ENCODE peak calls at places on chromosomes 4 and X, in seven cellular contexts. Z, B, Q, Y, V, U and H are unnamed samples.

GRCh38 chrX:3678287-3678686 is 35.2 kb downstream of the PRKX start:
- DNase-seq in Q (no peak), Z (no peak), B (no peak), U (no peak), Y (no peak), V (no peak), H (no peak)

GRCh38 chr4:8726344-8726851 is 133.8 kb downstream of the CPZ start:
- DNase-seq in Q (no peak), Z (no peak), V (no peak), B (no peak), U (no peak), Y (no peak), H (no peak)

GRCh38 chr4:76748649-76749048 is 149.3 kb downstream of the SOWAHB start:
- DNase-seq in Y (no peak), Q (peak; percentile 71), V (peak; percentile 13), B (no peak), Z (peak; percentile 32), U (no peak), H (peak; percentile 68)

GRCh38 chr4:153735901-153736461 is 23.8 kb downstream of the RNF175 start:
- DNase-seq in Q (no peak), V (no peak), Z (no peak), B (no peak), Y (no peak), U (no peak), H (no peak)

GRCh38 chr4:146401274-146401673 is 120.5 kb downstream of the SLC10A7 start:
- DNase-seq in Z (no peak), U (no peak), Q (no peak), B (no peak), V (no peak), Y (no peak), H (no peak)

GRCh38 chr4:39682133-39682532 is 15.8 kb upstream of the UBE2K start:
- DNase-seq in Q (peak; percentile 68), V (no peak), Z (no peak), U (no peak), B (no peak), Y (no peak), H (no peak)

GRCh38 chr4:24642941-24643628 is 58.7 kb upstream of the DHX15 start:
- DNase-seq in Q (no peak), U (no peak), Z (peak; percentile 89), B (no peak), V (peak; percentile 97), Y (peak; percentile 31), H (peak; percentile 17)

GRCh38 chrX:135512508-135513139 is 7.8 kb upstream of the INTS6L start:
- DNase-seq in B (no peak), Y (no peak), Z (no peak), V (no peak), Q (no peak), U (no peak), H (no peak)

GRCh38 chrX:34810364-34810763 is 132.2 kb upstream of the FAM47B start:
- DNase-seq in B (no peak), Q (no peak), U (no peak), V (peak; percentile 45), Z (peak; percentile 34), Y (no peak), H (no peak)

GRCh38 chrX:46792826-46793195 is 33.9 kb upstream of the SLC9A7 start:
- DNase-seq in B (no peak), Y (no peak), Z (no peak), Q (no peak), U (no peak), V (no peak), H (no peak)

GRCh38 chr4:42519803-42520417 is 122.6 kb downstream of the SHISA3 start:
- DNase-seq in Z (peak; percentile 37), U (peak; percentile 7), V (peak; percentile 19), B (peak; percentile 16), Q (peak; percentile 77), Y (peak; percentile 2), H (peak; percentile 67)

GRCh38 chrX:32929040-32929439 is 282.3 kb downstream of the DMD start:
- DNase-seq in Y (no peak), Z (no peak), U (no peak), B (no peak), Q (no peak), V (no peak), H (no peak)

GRCh38 chrX:129678176-129678880 is 23.6 kb upstream of the APLN start:
- DNase-seq in Z (peak; percentile 43), V (no peak), Q (no peak), B (no peak), U (no peak), Y (no peak), H (no peak)

GRCh38 chr4:55277011-55277410 is 69.0 kb upstream of the SRD5A3 start:
- DNase-seq in Z (no peak), Q (no peak), U (no peak), B (no peak), V (no peak), Y (no peak), H (no peak)

GRCh38 chr4:1503583-1504471 is 97.6 kb upstream of the NKX1-1 start:
- DNase-seq in V (no peak), U (no peak), Y (no peak), B (no peak), Z (no peak), Q (no peak), H (no peak)

GRCh38 chr4:155966171-155966570 is 12.5 kb upstream of the CTSO start:
- DNase-seq in Y (no peak), Z (no peak), U (no peak), V (no peak), Q (no peak), B (no peak), H (peak; percentile 46)

GRCh38 chrX:46294234-46294633 is 251.0 kb downstream of the ZNF674 start:
- DNase-seq in Z (peak; percentile 66), B (no peak), U (no peak), Q (no peak), Y (peak; percentile 52), V (peak; percentile 22), H (no peak)

GRCh38 chrX:65532016-65532415 is 2.6 kb downstream of the LAS1L start:
- DNase-seq in Z (no peak), U (no peak), Q (no peak), V (peak; percentile 4), Y (no peak), B (no peak), H (no peak)

GRCh38 chr4:3263053-3263958 is 14.3 kb downstream of the MSANTD1 start:
- DNase-seq in U (no peak), Z (no peak), Q (no peak), B (no peak), V (no peak), Y (no peak), H (no peak)

GRCh38 chr4:78691333-78691732 is 84.8 kb upstream of the BMP2K start:
- DNase-seq in U (no peak), Q (no peak), Z (no peak), B (no peak), Y (no peak), V (no peak), H (no peak)

GRCh38 chr4:151046609-151047008 is 31.5 kb upstream of the LRBA start:
- DNase-seq in Z (no peak), U (no peak), Y (no peak), V (no peak), Q (no peak), B (no peak), H (no peak)

GRCh38 chr4:84578540-84579409 is 4.2 kb upstream of the CDS1 start:
- DNase-seq in Q (peak; percentile 49), Y (peak; percentile 21), B (peak; percentile 47), V (peak; percentile 34), U (no peak), Z (peak; percentile 32), H (peak; percentile 27)

GRCh38 chrX:29478336-29479069 is 736.9 kb upstream of the MAGEB2 start:
- DNase-seq in Z (peak; percentile 2), Y (no peak), Q (peak; percentile 53), V (no peak), B (peak; percentile 30), U (peak; percentile 0), H (peak; percentile 17)